ENCODE peak calls at places on chromosomes 11 and 22, in four cellular contexts. H is activated CD4-positive, alpha-beta T cell treated with anti-CD3 and anti-CD28 coated beads, Interleukin-2, amount 50 U/mL, for 1 hour; A is IMR-90; D is cardiac septum. F is an unnamed sample.

GRCh38 chr11:119356349-119357031 is 10.0 kb upstream of the MFRP start:
- DNase-seq in H (peak; percentile 74), A (peak; percentile 66), D (peak; percentile 92), F (no peak)

GRCh38 chr22:48650323-48651035 is 1177.2 kb downstream of the BRD1 start:
- DNase-seq in H (no peak), A (no peak), D (no peak), F (no peak)

GRCh38 chr11:134181707-134182106 is 42.1 kb downstream of the NCAPD3 start:
- DNase-seq in H (no peak), A (peak; percentile 46), D (no peak), F (peak; percentile 43)

GRCh38 chr11:65719887-65720236 is 736 bp downstream of the RNASEH2C start:
- DNase-seq in H (no peak), A (peak; percentile 36), D (no peak), F (peak; percentile 45)

GRCh38 chr11:2677127-2677526 is 22.7 kb downstream of the KCNQ1OT1 start:
- DNase-seq in H (no peak), A (no peak), D (no peak), F (no peak)

GRCh38 chr11:2932850-2933251 is 3.6 kb upstream of the PHLDA2 start:
- DNase-seq in H (no peak), A (peak; percentile 46), D (peak; percentile 46), F (peak; percentile 50)

GRCh38 chr11:110091995-110092576 is 1.1 kb upstream of the ZC3H12C start:
- DNase-seq in H (no peak), A (no peak), D (no peak), F (no peak)

GRCh38 chr22:40009953-40010751 is 15.4 kb downstream of the FAM83F start:
- DNase-seq in H (peak; percentile 39), A (no peak), D (no peak), F (no peak)

GRCh38 chr11:35856756-35857155 is 87.1 kb upstream of the LDLRAD3 start:
- DNase-seq in H (no peak), A (no peak), D (no peak), F (no peak)

GRCh38 chr22:49530671-49531532 is 296.8 kb downstream of the BRD1 start:
- DNase-seq in H (no peak), A (no peak), D (no peak), F (no peak)

GRCh38 chr11:9765320-9766101 is 101.6 kb downstream of the SWAP70 start:
- DNase-seq in H (no peak), A (peak; percentile 95), D (no peak), F (peak; percentile 89)

GRCh38 chr11:69044111-69045013 is 4.4 kb upstream of the TPCN2 start:
- DNase-seq in H (no peak), A (peak; percentile 72), D (peak; percentile 85), F (peak; percentile 58)

GRCh38 chr11:93942176-93942575 is 79.0 kb upstream of the HEPHL1 start:
- DNase-seq in H (no peak), A (no peak), D (no peak), F (no peak)

GRCh38 chr11:96524475-96524874 is 134.7 kb downstream of the JRKL start:
- DNase-seq in H (no peak), A (peak; percentile 0), D (no peak), F (no peak)

GRCh38 chr22:47884775-47885174 is 1122.3 kb downstream of the TBC1D22A start:
- DNase-seq in H (no peak), A (no peak), D (no peak), F (no peak)

GRCh38 chr22:24595228-24595627 is 2.4 kb upstream of the LRRC75B start:
- DNase-seq in H (no peak), A (no peak), D (peak; percentile 43), F (no peak)